ENCODE peak calls at places on chromosomes 16 and 17, in six cellular contexts. E, K, H, P, S and M are unnamed samples.
A peak's percentile ranks its signal among the peaks of the same experiment; 100 is the strongest.

GRCh38 chr16:52825882-52826281 is 226.8 kb downstream of the CHD9NB start:
- DNase-seq in P (no peak), K (no peak), E (no peak), S (no peak), H (no peak), M (no peak)

GRCh38 chr17:1143573-1143972 is 36.2 kb downstream of the ABR start:
- DNase-seq in E (no peak), S (no peak), H (peak; percentile 93), K (no peak), P (no peak), M (no peak)

GRCh38 chr17:17702821-17703607 is 21.8 kb downstream of the RAI1 start:
- DNase-seq in S (peak; percentile 51), P (no peak), E (no peak), K (no peak), H (no peak), M (no peak)

GRCh38 chr16:50389900-50390896 is 21.4 kb upstream of the BRD7 start:
- DNase-seq in E (no peak), P (no peak), H (no peak), K (no peak), S (no peak), M (no peak)

GRCh38 chr17:49985310-49985990 is 9.6 kb downstream of the DLX3 start:
- DNase-seq in E (no peak), H (peak; percentile 9), K (no peak), P (no peak), S (no peak), M (no peak)

GRCh38 chr17:41546819-41547218 is 18.7 kb upstream of the KRT19 start:
- DNase-seq in H (no peak), K (no peak), S (no peak), P (no peak), E (no peak), M (no peak)

GRCh38 chr17:11935734-11936406 is 61.4 kb downstream of the ZNF18 start:
- DNase-seq in E (peak; percentile 43), K (peak; percentile 29), H (peak; percentile 69), P (no peak), S (peak; percentile 40), M (no peak)

GRCh38 chr17:17712268-17712924 is 31.1 kb downstream of the RAI1 start:
- DNase-seq in E (no peak), K (no peak), H (no peak), S (no peak), P (no peak), M (no peak)

GRCh38 chr17:17836818-17837379 is at the start of gene SREBF1:
- DNase-seq in K (peak; percentile 39), H (peak; percentile 94), S (peak; percentile 71), E (no peak), P (no peak), M (no peak)

GRCh38 chr17:31144427-31144826 is 49.6 kb downstream of the NF1 start:
- DNase-seq in K (no peak), S (no peak), E (no peak), P (no peak), H (peak; percentile 50), M (no peak)

GRCh38 chr16:81601601-81602251 is 157.1 kb downstream of the CMIP start:
- DNase-seq in S (no peak), H (no peak), K (no peak), P (no peak), E (no peak), M (no peak)

GRCh38 chr16:67538666-67539101 is 10.1 kb downstream of the RIPOR1 start:
- DNase-seq in P (no peak), K (no peak), E (no peak), H (peak; percentile 20), S (no peak), M (no peak)

GRCh38 chr17:81398170-81398854 is 3.1 kb downstream of the BAHCC1 start:
- DNase-seq in P (no peak), H (peak; percentile 75), S (no peak), E (no peak), K (no peak), M (no peak)

GRCh38 chr17:47295037-47295873 is 28.5 kb upstream of the EFCAB13 start:
- DNase-seq in H (peak; percentile 62), E (no peak), S (peak; percentile 72), P (no peak), K (no peak), M (no peak)

GRCh38 chr16:73143681-73144370 is 95.9 kb upstream of the ZFHX3 start:
- DNase-seq in S (no peak), H (no peak), P (no peak), E (no peak), K (no peak), M (no peak)

GRCh38 chr17:82215972-82216300 is 3.3 kb upstream of the CCDC57 start:
- DNase-seq in K (peak; percentile 3), H (no peak), P (no peak), E (no peak), S (no peak), M (no peak)

GRCh38 chr17:81811705-81812570 is 8.0 kb downstream of the GCGR start:
- DNase-seq in H (no peak), K (no peak), S (no peak), P (no peak), E (no peak), M (no peak)

GRCh38 chr16:80899804-80900592 is 95.6 kb upstream of the CDYL2 start:
- DNase-seq in E (no peak), P (no peak), S (peak; percentile 91), H (no peak), K (no peak), M (peak; percentile 39)

GRCh38 chr17:83181991-83182619 is 102.7 kb downstream of the METRNL start:
- DNase-seq in H (no peak), S (no peak), E (no peak), P (no peak), K (no peak), M (no peak)

GRCh38 chr16:79823644-79824043 is 223.1 kb upstream of the MAF start:
- DNase-seq in K (no peak), S (no peak), P (no peak), E (no peak), H (no peak), M (no peak)

GRCh38 chr16:2512920-2513404 is 790 bp upstream of the ATP6V0C start:
- DNase-seq in H (peak; percentile 67), E (no peak), K (peak; percentile 19), P (no peak), S (no peak), M (no peak)

GRCh38 chr17:46013502-46014165 is 14.6 kb downstream of the STH start:
- DNase-seq in K (no peak), E (no peak), P (no peak), H (peak; percentile 40), S (no peak), M (no peak)

GRCh38 chr16:568401-569258 is 1.1 kb upstream of the PIGQ start:
- DNase-seq in S (no peak), E (no peak), P (no peak), K (no peak), H (no peak), M (no peak)

GRCh38 chr17:74078363-74078762 is 125.1 kb upstream of the RPL38 start:
- DNase-seq in S (no peak), K (no peak), P (no peak), H (peak; percentile 26), E (no peak), M (no peak)

GRCh38 chr17:82227629-82228277 is 1.1 kb upstream of the SLC16A3 start:
- DNase-seq in P (no peak), E (no peak), S (no peak), K (no peak), H (no peak), M (no peak)

GRCh38 chr16:90019201-90019542 is at the start of gene DBNDD1:
- DNase-seq in K (no peak), S (no peak), H (no peak), E (no peak), P (no peak), M (no peak)

GRCh38 chr16:30947533-30948086 is 1.3 kb upstream of the ORAI3 start:
- DNase-seq in K (no peak), S (no peak), H (peak; percentile 37), P (no peak), E (no peak), M (no peak)

DNA sequence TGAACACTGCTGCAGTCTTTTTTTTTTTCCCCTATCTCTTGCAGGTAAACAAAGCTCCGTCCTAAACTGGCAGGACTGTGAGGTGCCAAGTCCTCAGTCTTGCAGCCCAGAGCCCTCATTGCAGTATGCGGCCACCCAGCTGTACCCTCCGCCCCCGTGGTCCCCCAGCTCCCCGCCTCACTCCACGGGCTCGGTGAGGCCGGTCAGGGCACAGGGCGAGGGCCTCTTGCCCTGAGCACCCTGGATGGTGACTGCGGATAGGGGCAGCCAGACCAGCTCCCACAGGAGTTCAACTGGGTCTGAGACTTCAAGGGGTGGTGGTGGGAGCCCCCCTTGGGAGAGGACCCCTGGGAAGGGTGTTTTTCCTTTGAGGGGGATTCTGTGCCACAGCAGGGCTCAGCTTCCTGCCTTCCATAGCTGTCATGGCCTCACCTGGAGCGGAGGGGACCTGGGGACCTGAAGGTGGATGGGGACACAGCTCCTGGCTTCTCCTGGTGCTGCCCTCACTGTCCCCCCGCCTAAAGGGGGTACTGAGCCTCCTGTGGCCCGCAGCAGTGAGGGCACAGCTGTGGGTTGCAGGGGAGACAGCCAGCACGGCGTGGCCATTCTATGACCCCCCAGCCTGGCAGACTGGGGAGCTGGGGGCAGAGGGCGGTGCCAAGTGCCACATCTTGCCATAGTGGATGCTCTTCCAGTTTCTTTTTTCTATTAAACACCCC is 13.8 kb downstream of the IL34 start:
- DNase-seq in H (no peak), K (no peak), E (no peak), P (no peak), S (no peak), M (no peak)
- H3K27ac ChIP-seq in H (no peak overlapping the region), K (no peak overlapping the region), E (no peak overlapping the region), P (no peak overlapping the region), S (no peak overlapping the region), M (no peak overlapping the region)

GRCh38 chr16:23202166-23202565 is 19.6 kb downstream of the SCNN1G start:
- DNase-seq in S (no peak), K (no peak), E (no peak), P (no peak), H (no peak), M (no peak)
- H3K27ac ChIP-seq in S (no peak overlapping the region), K (no peak overlapping the region), E (no peak overlapping the region), P (no peak overlapping the region), H (no peak overlapping the region), M (no peak overlapping the region)

DNA sequence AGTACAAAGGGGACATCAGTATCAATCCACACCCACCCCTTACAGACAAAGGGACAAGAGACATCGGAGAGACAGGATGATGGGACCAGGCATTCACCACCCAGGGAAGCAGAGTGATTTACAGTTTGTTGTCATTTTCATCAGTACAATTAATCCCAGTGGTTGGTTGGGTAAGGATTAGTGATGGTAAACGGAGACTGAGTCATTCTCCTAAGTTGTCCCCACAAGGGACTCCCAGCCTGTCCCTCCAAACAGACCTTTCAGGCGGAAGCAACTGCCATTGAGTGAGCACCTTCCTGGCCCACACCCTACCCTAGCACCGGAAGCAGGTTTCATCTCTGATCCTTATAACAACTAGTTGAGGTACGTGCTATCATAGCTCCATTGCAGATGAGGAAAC is 11.2 kb downstream of the PPL start:
- DNase-seq in K (no peak), E (no peak), H (no peak), P (no peak), S (no peak), M (no peak)
- H3K27ac ChIP-seq in K (no peak overlapping the region), E (no peak overlapping the region), H (no peak overlapping the region), P (peak overlapping the region; percentile 84), S (no peak overlapping the region), M (peak overlapping the region; percentile 86)

DNA sequence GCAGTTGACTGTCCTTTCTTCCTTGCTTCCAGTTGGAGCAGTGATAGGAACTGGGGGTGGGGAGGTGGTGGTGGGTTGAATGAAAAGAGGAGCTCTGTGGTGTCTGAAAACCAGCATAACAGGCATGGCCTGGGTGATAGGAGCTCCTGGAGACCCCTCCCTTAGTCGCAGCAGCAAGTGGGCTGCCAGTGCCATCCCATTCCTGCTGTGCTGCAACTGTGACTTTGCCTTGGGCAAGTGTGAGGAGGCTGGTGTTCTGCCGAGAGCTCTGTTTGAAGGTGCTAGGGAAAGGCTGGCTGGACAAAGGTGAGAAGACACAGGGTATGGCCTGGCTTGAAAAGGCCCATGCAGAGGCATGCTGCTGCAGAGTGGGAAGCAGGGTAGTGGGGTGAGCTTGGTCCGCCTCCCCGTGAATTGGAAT is 2.7 kb upstream of the CDK5R1 start:
- DNase-seq in S (no peak), P (no peak), H (no peak), E (no peak), K (no peak), M (no peak)
- H3K27ac ChIP-seq in S (peak overlapping the region; percentile 61), P (peak overlapping the region; percentile 59), H (no peak overlapping the region), E (no peak overlapping the region), K (peak overlapping the region; percentile 85), M (no peak overlapping the region)